ENCODE peak calls at places on chromosomes 11 and 22, in ten cellular contexts. B is astrocyte of the spinal cord, M is heart right ventricle, H is A549, N is cardiac fibroblast, T is breast epithelium, A is AG09309, U is fibroblast of the aortic adventitia, P is B cell, D is fibroblast of lung. Y is an unnamed sample.
A peak's percentile ranks its signal among the peaks of the same experiment; 100 is the strongest.

GRCh38 chr11:67691149-67691548 is 16.7 kb upstream of the ALDH3B2 start:
- DNase-seq in D (peak; percentile 2), B (no peak), P (no peak), U (no peak), N (peak; percentile 5), T (no peak), A (no peak), M (no peak), H (no peak), Y (peak; percentile 63)

GRCh38 chr11:27720277-27720830 is 20.1 kb upstream of the BDNF start:
- DNase-seq in N (peak; percentile 60), D (peak; percentile 65), H (peak; percentile 66), T (no peak), P (no peak), B (peak; percentile 64), U (peak; percentile 69), A (no peak), M (no peak), Y (no peak)

GRCh38 chr22:39820266-39820665 is 73.3 kb downstream of the ENTHD1 start:
- DNase-seq in N (peak; percentile 50), D (peak; percentile 84), T (no peak), U (peak; percentile 56), A (peak; percentile 3), H (peak; percentile 14), M (no peak), B (peak; percentile 79), P (no peak), Y (no peak)

GRCh38 chr11:117045956-117046355 is 52.3 kb downstream of the SIK3 start:
- DNase-seq in N (peak; percentile 80), A (peak; percentile 49), B (no peak), H (no peak), U (peak; percentile 74), T (no peak), M (no peak), D (peak; percentile 70), P (no peak), Y (no peak)

GRCh38 chr22:37896181-37896592 is 9.9 kb upstream of the MICALL1 start:
- DNase-seq in T (no peak), B (no peak), N (peak; percentile 43), D (no peak), A (no peak), P (peak; percentile 44), U (no peak), H (no peak), M (no peak), Y (peak; percentile 86)

GRCh38 chr22:23397008-23397617 is 183.0 kb downstream of the IGLL1 start:
- DNase-seq in M (no peak), A (no peak), D (no peak), U (no peak), T (peak; percentile 49), P (no peak), N (no peak), B (no peak), H (no peak), Y (no peak)

GRCh38 chr11:121466063-121466794 is 13.5 kb upstream of the SORL1-AS1 start:
- DNase-seq in B (peak; percentile 93), N (peak; percentile 88), M (peak; percentile 79), U (peak; percentile 90), D (peak; percentile 93), T (peak; percentile 96), H (peak; percentile 89), P (no peak), A (peak; percentile 64), Y (peak; percentile 45)

GRCh38 chr11:61294717-61295595 is at the start of gene VWCE:
- DNase-seq in U (peak; percentile 43), P (peak; percentile 56), H (peak; percentile 50), T (no peak), M (peak; percentile 51), D (peak; percentile 51), A (no peak), N (peak; percentile 64), B (peak; percentile 35), Y (peak; percentile 89)

GRCh38 chr22:20234760-20235452 is 33.2 kb downstream of the RTN4R start:
- DNase-seq in A (no peak), T (no peak), H (no peak), P (no peak), U (no peak), N (no peak), M (no peak), D (no peak), B (no peak), Y (no peak)

GRCh38 chr11:25625094-25625493 is 706.8 kb upstream of the ANO3 start:
- DNase-seq in N (no peak), P (no peak), M (no peak), D (no peak), T (no peak), U (no peak), H (no peak), B (no peak), A (no peak), Y (no peak)

GRCh38 chr22:30602049-30602448 is 4.9 kb upstream of the TCN2 start:
- DNase-seq in D (peak; percentile 35), N (peak; percentile 61), T (no peak), P (no peak), M (no peak), U (peak; percentile 33), B (peak; percentile 19), A (no peak), H (peak; percentile 62), Y (peak; percentile 49)
- TF ChIP-seq CTCF in D (peak; percentile 42), N (peak; percentile 29), T (no peak), P (peak; percentile 37), M (peak; percentile 27), U (peak; percentile 44), B (peak; percentile 57), A (peak; percentile 39), H (peak; percentile 41), Y (peak; percentile 68)

DNA sequence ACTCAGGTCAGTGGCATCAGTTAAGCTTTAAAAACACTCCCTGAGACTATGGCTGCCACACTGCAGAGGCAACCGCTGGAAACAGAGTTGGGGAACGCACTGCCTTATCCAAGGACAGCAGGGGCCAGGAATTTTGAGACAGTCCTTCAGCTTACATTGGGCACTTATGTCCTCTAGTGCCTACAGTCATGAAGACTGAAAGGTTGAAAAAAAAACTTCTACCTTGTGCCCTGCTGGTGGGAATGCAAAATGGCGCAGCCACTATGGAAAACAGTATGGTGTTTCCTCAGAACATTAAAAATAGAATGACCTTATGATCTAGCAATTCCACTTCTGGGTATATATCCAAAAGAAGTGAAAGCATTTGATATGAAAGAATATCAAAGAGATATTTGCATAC is 19.6 kb downstream of the DKK3 start:
- DNase-seq in A (no peak), P (no peak), B (no peak), N (no peak), U (no peak), M (no peak), D (no peak), H (no peak), T (no peak), Y (no peak)
- TF ChIP-seq CTCF in A (peak; percentile 13), P (no peak), B (peak; percentile 22), N (peak; percentile 15), U (peak; percentile 34), M (peak; percentile 30), D (no peak), H (no peak), T (peak; percentile 9), Y (no peak)

DNA sequence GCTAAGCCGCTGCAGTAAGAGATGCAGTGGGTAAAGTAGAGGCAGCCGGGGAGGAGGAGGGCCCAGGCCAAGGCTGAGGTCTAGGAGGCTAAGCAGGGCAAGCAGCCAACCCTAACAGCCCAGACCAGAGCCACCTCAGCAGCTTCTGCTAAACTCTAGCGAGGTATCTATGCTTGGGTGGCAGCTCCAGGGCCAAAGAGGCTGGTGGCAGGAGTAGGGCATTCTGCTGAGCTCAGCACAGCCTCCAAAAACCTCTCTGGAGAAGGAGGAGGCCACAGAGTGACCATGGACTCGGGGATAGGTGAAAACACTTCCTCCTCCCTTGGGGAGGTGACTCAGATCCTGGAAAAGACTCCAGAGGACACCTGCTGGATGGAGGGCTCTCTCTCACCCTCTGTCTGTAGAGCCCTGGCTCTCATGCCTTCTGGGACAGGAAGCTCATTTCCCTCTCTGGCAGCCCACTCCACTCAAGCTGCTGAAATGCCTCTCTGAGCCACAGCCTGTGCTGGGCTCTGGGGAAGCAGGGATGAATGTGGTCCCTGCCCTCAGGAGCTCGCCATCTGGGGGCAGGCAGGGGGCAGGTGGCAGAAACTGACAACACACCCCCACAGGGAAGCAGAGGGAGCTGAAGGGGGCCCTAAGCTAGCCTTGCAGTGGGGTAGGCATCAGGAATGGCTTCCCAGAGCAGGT is 16.5 kb upstream of the TPBGL start:
- DNase-seq in P (no peak), D (no peak), B (no peak), T (no peak), A (no peak), H (peak; percentile 21), N (no peak), U (no peak), M (no peak), Y (no peak)
- TF ChIP-seq CTCF in P (no peak), D (no peak), B (no peak), T (no peak), A (no peak), H (no peak), N (no peak), U (no peak), M (no peak), Y (no peak)

DNA sequence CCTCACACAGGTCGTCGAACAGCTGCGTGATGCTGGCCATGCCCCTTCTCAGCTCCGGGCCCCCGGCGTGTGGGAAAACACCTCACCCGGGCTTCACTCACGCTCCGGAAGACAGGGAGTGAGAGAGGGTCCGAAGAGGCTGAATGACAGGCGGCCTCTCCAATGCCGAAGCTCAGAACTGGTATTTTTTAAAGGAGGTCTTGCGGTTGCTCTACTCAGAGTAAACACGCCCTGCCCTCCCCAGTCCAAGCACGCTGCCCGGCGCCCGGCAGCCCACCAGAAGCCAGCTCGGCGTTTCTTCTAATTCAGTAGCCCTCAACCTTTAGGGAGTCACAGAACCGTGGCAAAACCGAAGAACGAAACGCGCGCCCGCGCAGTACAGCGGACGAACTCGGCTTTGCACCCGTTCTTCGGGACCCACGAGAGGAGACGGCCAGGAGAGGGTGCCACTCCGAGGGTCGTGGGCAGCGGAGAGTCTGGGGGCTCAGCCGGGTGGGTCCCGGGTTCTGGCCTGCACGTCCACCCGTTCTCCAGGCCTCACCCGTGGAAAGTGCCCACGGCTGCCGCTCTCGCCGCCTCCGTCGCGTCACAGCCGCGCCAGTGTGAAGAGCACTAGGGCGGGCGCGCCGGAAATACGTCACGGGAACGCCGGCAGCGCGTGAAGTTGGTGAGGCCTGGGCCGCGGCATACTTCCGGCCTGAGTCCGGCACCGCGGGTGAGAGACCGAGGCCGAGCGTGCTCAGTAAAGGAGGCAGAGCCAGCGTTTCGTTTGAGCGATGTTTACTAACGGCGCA is at the start of gene TUBGCP6:
- DNase-seq in H (peak; percentile 91), A (peak; percentile 38), D (peak; percentile 91), U (peak; percentile 87), N (peak; percentile 90), T (peak; percentile 93), M (peak; percentile 95), B (peak; percentile 92), P (peak; percentile 93), Y (peak; percentile 94)
- TF ChIP-seq CTCF in H (no peak), A (peak; percentile 31), D (no peak), U (peak; percentile 35), N (peak; percentile 37), T (no peak), M (peak; percentile 41), B (no peak), P (no peak), Y (peak; percentile 37)

Y was measured in OCI-LY7.